ENCODE peak calls at places on chromosomes 1 and 21, in six cellular contexts. B is suprapubic skin, M is sigmoid colon, K is HepG2, L is transverse colon, Z is H1. Q is an unnamed sample. For H3K36me3 and H3K4me1, the result is how much of the 10 kb centered on the place peaks cover.

GRCh38 chr21:44299458-44300261 is at the start of gene PFKL:
- DNase-seq in B (no peak), M (peak), K (peak), L (peak), Z (peak), Q (peak)

GRCh38 chr1:213376862-213377372 is 325.9 kb downstream of the RPS6KC1 start:
- DNase-seq in B (no peak), M (no peak), K (peak), L (no peak), Z (no peak), Q (no peak)

GRCh38 chr1:32487182-32487581 is 22.3 kb downstream of the ZBTB8B start:
- DNase-seq in B (no peak), M (no peak), K (no peak), L (no peak), Z (no peak), Q (no peak)

GRCh38 chr1:44576456-44577150 is 97.7 kb downstream of the TMEM53 start:
- DNase-seq in B (no peak), M (no peak), K (no peak), L (no peak), Z (no peak), Q (no peak)

GRCh38 chr21:41521489-41522027 is 13.6 kb upstream of the TMPRSS2 start:
- DNase-seq in B (no peak), M (no peak), K (no peak), L (peak), Z (no peak), Q (peak)

GRCh38 chr1:184649500-184649899 is 105.2 kb downstream of the EDEM3 start:
- DNase-seq in B (no peak), M (no peak), K (no peak), L (no peak), Z (peak), Q (no peak)

GRCh38 chr1:37498872-37499617 is 15.5 kb downstream of the MEAF6 start:
- DNase-seq in B (no peak), M (no peak), K (no peak), L (peak), Z (no peak), Q (peak)

GRCh38 chr21:28684351-28684750 is 308.3 kb downstream of the LTN1 start:
- DNase-seq in B (no peak), M (no peak), K (no peak), L (no peak), Z (no peak), Q (no peak)

GRCh38 chr1:107912614-107913013 is 52.4 kb downstream of the VAV3 start:
- DNase-seq in B (no peak), M (no peak), K (no peak), L (no peak), Z (no peak), Q (no peak)

GRCh38 chr1:17979815-17980214 is 127.8 kb upstream of the IGSF21 start:
- DNase-seq in B (no peak), M (no peak), K (no peak), L (no peak), Z (no peak), Q (no peak)

GRCh38 chr1:36365310-36365895 is 20.3 kb downstream of the STK40 start:
- DNase-seq in B (no peak), M (peak), K (no peak), L (no peak), Z (no peak), Q (no peak)

GRCh38 chr1:39387452-39387851 is 104.0 kb upstream of the BMP8A start:
- DNase-seq in B (no peak), M (no peak), K (peak), L (no peak), Z (no peak), Q (no peak)

GRCh38 chr1:152479792-152480595 is 30.6 kb upstream of the LCE5A start:
- DNase-seq in B (no peak), M (no peak), K (peak), L (peak), Z (peak), Q (peak)

GRCh38 chr1:116909511-116910378 is at the start of gene PTGFRN:
- DNase-seq in B (peak), M (peak), K (no peak), L (peak), Z (peak), Q (peak)

GRCh38 chr1:6116137-6116536 is 64.0 kb downstream of the CHD5 start:
- DNase-seq in B (no peak), M (no peak), K (no peak), L (no peak), Z (no peak), Q (no peak)

GRCh38 chr1:44089371-44090070 is 29.1 kb upstream of the KLF17 start:
- DNase-seq in B (no peak), M (no peak), K (peak), L (no peak), Z (no peak), Q (no peak)

GRCh38 chr1:844472-845026 is 79.2 kb upstream of the SAMD11 start:
- DNase-seq in B (no peak), M (no peak), K (no peak), L (no peak), Z (no peak), Q (no peak)

GRCh38 chr1:64526312-64526711 is 56.4 kb downstream of the CACHD1 start:
- DNase-seq in B (no peak), M (no peak), K (no peak), L (no peak), Z (no peak), Q (no peak)

GRCh38 chr1:202245391-202245790 is 51.8 kb downstream of the LGR6 start:
- DNase-seq in B (peak), M (peak), K (no peak), L (no peak), Z (no peak), Q (no peak)

GRCh38 chr1:101122452-101123166 is 97.0 kb upstream of the DPH5 start:
- DNase-seq in B (no peak), M (no peak), K (no peak), L (no peak), Z (no peak), Q (no peak)

GRCh38 chr1:51829058-51829457 is 49.5 kb downstream of the NRDC start:
- DNase-seq in B (no peak), M (no peak), K (no peak), L (no peak), Z (no peak), Q (no peak)

GRCh38 chr1:50424940-50425375 is 1.7 kb upstream of the DMRTA2 start:
- DNase-seq in B (no peak), M (no peak), K (no peak), L (no peak), Z (peak), Q (no peak)

GRCh38 chr1:23224721-23225648 is 7.7 kb upstream of the HTR1D start:
- DNase-seq in B (no peak), M (no peak), K (no peak), L (peak), Z (no peak), Q (no peak)

DNA sequence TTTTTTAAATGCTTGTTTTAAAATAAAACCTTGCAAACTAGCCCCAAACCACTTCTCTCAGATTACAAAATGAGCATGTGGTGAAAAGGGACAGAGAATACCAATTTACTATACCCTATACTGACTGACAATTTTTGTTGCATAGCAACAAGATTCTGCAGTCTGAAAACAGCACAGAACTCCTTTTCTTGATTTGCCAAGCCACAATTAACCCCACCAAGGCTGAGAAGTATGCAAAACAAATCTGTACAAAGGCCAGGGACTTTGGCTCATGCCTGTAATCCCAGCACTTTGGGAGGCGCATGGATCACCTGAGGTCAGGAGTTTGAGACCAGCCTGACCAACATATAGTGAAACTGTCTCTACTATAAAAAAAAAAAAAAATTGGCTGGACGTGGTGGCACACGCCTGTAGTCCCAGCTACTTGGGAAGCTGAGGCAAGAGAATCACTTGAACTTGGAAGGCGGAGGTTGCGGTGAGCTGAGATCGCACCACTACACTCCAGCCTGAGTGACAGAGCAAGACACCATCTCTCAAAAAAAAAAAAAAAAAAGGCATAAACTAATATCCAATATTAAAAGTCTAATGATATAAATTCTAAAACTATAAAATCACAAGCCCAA is 21.8 kb downstream of the ENAH start:
- DNase-seq in B (no peak), M (no peak), K (no peak), L (no peak), Z (no peak), Q (no peak)
- TF ChIP-seq EP300 in B (no peak), M (no peak), K (no peak), L (no peak), Z (no peak), Q (no peak)

GRCh38 chr1:167689569-167689925 is 32.2 kb upstream of the MPZL1 start:
- DNase-seq in B (no peak), M (no peak), K (peak), L (no peak), Z (no peak), Q (no peak)
- H3K36me3 ChIP-seq in B (under half), M (under half), K (under half), L (under half), Z (under half), Q (under half)

GRCh38 chr1:175210744-175211143 is 18.2 kb upstream of the KIAA0040 start:
- DNase-seq in B (no peak), M (no peak), K (no peak), L (no peak), Z (no peak), Q (no peak)
- H3K4me1 ChIP-seq in B (under half), M (under half), K (under half), L (under half), Z (under half), Q (under half)

GRCh38 chr1:72481420-72481819 is 199.1 kb upstream of the NEGR1 start:
- DNase-seq in B (peak), M (no peak), K (no peak), L (no peak), Z (no peak), Q (no peak)
- TF ChIP-seq EP300 in B (no peak), M (no peak), K (no peak), L (no peak), Z (no peak), Q (no peak)

DNA sequence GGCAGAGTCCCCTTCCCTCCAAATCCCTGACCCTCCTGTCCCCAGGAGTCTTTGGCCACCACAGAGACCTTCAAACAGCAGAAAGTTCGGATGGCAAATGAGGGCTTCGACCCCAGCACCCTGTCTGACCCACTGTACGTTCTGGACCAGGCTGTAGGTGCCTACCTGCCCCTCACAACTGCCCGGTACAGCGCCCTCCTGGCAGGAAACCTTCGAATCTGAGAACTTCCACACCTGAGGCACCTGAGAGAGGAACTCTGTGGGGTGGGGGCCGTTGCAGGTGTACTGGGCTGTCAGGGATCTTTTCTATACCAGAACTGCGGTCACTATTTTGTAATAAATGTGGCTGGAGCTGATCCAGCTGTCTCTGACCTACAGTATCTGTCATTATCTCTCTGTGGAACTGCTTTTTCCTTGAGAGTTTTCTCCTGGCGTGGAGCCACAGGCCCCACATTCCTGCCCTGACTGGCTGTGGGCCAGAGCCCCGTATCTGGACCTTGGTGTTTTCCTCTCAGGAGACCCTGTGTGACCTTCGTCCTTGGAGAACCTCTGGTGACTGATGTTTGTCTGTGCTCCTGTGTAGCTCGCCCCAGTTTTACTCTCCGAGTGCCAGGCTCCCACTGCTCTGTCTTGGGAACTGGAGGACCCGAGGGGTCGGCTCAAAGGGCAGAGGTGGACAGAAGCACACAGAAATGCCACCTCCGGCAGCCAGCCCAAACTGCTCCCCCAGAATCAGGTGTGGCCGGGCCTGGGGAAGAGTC is 4.8 kb downstream of the SLC27A3 start:
- DNase-seq in B (no peak), M (no peak), K (no peak), L (no peak), Z (no peak), Q (peak)
- H3K36me3 ChIP-seq in B (under half), M (under half), K (under half), L (under half), Z (under half), Q (under half)

GRCh38 chr1:109768335-109768650 is 4.6 kb upstream of the EPS8L3 start:
- DNase-seq in B (no peak), M (no peak), K (no peak), L (peak), Z (no peak), Q (peak)
- H3K4me1 ChIP-seq in B (under half), M (under half), K (half or more), L (under half), Z (under half), Q (under half)

DNA sequence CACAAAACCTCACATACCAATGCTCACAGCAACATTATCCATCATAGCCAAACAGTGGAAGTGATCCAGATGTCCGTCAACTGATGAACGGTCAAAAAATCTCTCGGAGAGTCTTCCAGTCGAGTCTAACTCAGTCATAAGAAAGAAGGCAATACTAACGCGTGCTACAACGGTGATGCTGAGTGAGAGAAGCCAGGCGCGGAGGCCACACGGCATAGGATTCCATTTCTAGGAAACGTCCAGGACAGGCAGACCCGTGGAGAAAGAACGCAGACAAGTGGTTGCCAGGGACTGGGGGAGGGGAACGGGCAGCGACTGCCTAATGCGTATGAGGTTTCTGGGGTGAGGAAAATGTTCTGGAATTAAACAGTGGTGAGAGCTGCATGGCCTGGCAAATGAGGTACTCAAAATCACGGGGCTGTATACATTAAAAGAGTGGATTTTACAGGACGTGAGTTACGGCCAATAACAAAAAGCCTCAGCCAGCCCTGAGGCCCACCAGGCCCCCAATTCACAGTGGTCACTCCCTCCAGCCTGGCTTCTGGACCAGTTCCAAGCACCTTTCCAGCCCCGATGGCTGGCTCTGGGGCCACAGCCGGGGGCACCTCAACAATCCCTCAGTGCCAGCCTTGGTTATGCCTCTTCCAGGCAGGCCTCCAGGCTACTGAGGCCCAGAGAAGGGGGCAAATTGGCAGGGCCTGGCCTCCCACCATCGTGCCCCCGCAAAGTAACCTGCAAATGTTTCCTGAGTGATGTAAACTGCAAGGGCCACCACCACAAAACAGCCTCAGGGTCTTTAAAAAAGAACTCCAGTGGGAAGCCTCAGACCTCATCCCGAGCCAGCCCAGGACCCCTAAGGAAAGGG is 3.4 kb downstream of the WNT9A start:
- DNase-seq in B (peak), M (peak), K (no peak), L (peak), Z (no peak), Q (peak)
- TF ChIP-seq EP300 in B (peak), M (peak), K (no peak), L (peak), Z (no peak), Q (peak)

GRCh38 chr1:12383001-12383400 is 153.2 kb downstream of the VPS13D start:
- DNase-seq in B (no peak), M (no peak), K (no peak), L (no peak), Z (no peak), Q (no peak)

GRCh38 chr1:12384836-12385456 is 155.1 kb downstream of the VPS13D start:
- DNase-seq in B (no peak), M (no peak), K (no peak), L (no peak), Z (no peak), Q (no peak)

GRCh38 chr1:12380316-12381249 is 150.8 kb downstream of the VPS13D start:
- DNase-seq in B (no peak), M (no peak), K (peak), L (no peak), Z (no peak), Q (no peak)

GRCh38 chr1:12386130-12386529 is 156.3 kb downstream of the VPS13D start:
- DNase-seq in B (no peak), M (no peak), K (peak), L (no peak), Z (no peak), Q (no peak)

DNA sequence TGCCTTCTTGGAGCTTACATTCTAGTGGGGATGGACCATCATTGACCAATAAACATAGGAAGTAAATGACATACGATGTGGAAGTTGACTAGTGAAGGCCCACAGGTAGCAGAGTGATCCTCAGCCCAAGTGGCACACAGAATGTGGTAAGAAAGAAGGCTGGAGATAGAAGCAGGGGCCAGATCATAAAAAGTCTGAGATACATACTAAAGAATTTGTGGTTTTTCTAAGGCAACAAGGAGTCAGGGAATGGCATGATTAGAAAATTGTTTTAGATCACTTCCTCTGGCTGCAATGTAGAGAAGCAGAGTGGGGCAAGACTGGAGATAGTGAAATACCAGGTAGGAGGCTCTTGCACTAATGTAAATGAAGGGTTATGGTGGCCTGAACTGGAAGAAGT is 154.0 kb downstream of the VPS13D start:
- DNase-seq in B (no peak), M (no peak), K (no peak), L (no peak), Z (no peak), Q (no peak)
- H3K36me3 ChIP-seq in B (half or more), M (under half), K (under half), L (under half), Z (under half), Q (half or more)

DNA sequence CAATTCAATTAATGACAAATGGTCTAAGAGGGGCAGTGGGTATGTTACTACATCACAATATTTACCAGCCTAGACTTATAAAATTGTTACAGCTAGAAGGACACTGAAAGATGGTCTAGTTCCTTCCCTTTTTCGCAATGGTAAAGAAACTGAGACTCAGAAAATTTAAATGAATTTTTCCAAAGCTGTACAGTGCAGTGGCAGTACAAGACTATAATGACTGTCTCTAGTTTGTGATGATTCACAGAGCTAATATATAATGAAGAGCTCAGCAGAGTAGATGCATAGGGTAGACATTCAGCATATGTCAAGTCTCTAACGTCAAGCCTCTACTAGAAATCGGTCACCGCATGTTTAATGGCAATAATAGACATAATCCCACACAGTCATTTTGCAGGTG is 4.6 kb downstream of the PLPP3 start:
- DNase-seq in B (no peak), M (no peak), K (no peak), L (no peak), Z (no peak), Q (no peak)
- H3K4me1 ChIP-seq in B (half or more), M (under half), K (half or more), L (half or more), Z (under half), Q (half or more)

Q was measured in stomach.